ENCODE peak calls at places on chromosome 14, in five cellular contexts. One of them, this sample, is unnamed.

GRCh38 chr14:38004610-38004879 is 203.2 kb upstream of the SSTR1 start:
- DNase-seq in psoas muscle: no peak
- DNase-seq in Peyer's patch: no peak
- DNase-seq in GM23248: no peak
- DNase-seq in mesenchymal stem cell: no peak
- DNase-seq in this sample: no peak

GRCh38 chr14:103711516-103712431 is 3.5 kb downstream of the XRCC3 start:
- DNase-seq in psoas muscle: peak; percentile 71
- DNase-seq in Peyer's patch: peak; percentile 80
- DNase-seq in GM23248: peak; percentile 41
- DNase-seq in mesenchymal stem cell: no peak
- DNase-seq in this sample: no peak

GRCh38 chr14:104794641-104795467 is 694 bp downstream of the AKT1 start:
- DNase-seq in psoas muscle: no peak
- DNase-seq in Peyer's patch: peak; percentile 69
- DNase-seq in GM23248: peak; percentile 67
- DNase-seq in mesenchymal stem cell: peak; percentile 53
- DNase-seq in this sample: no peak

GRCh38 chr14:32345311-32345771 is 16.2 kb downstream of the AKAP6 start:
- DNase-seq in psoas muscle: no peak
- DNase-seq in Peyer's patch: no peak
- DNase-seq in GM23248: peak; percentile 35
- DNase-seq in mesenchymal stem cell: peak; percentile 26
- DNase-seq in this sample: no peak

GRCh38 chr14:73796881-73797539 is 54.6 kb upstream of the PTGR2 start:
- DNase-seq in psoas muscle: no peak
- DNase-seq in Peyer's patch: no peak
- DNase-seq in GM23248: peak; percentile 41
- DNase-seq in mesenchymal stem cell: no peak
- DNase-seq in this sample: no peak

GRCh38 chr14:36513012-36513420 is 7.0 kb downstream of the NKX2-1 start:
- DNase-seq in psoas muscle: no peak
- DNase-seq in Peyer's patch: no peak
- DNase-seq in GM23248: no peak
- DNase-seq in mesenchymal stem cell: no peak
- DNase-seq in this sample: no peak

GRCh38 chr14:39430762-39431415 is 1.3 kb downstream of the FBXO33 start:
- DNase-seq in psoas muscle: no peak
- DNase-seq in Peyer's patch: no peak
- DNase-seq in GM23248: peak; percentile 62
- DNase-seq in mesenchymal stem cell: no peak
- DNase-seq in this sample: no peak

GRCh38 chr14:72292689-72293024 is 360.4 kb downstream of the RGS6 start:
- DNase-seq in psoas muscle: no peak
- DNase-seq in Peyer's patch: no peak
- DNase-seq in GM23248: no peak
- DNase-seq in mesenchymal stem cell: no peak
- DNase-seq in this sample: no peak

GRCh38 chr14:96421236-96421635 is 29.3 kb downstream of the AK7 start:
- DNase-seq in psoas muscle: no peak
- DNase-seq in Peyer's patch: no peak
- DNase-seq in GM23248: no peak
- DNase-seq in mesenchymal stem cell: peak; percentile 5
- DNase-seq in this sample: no peak

DNA sequence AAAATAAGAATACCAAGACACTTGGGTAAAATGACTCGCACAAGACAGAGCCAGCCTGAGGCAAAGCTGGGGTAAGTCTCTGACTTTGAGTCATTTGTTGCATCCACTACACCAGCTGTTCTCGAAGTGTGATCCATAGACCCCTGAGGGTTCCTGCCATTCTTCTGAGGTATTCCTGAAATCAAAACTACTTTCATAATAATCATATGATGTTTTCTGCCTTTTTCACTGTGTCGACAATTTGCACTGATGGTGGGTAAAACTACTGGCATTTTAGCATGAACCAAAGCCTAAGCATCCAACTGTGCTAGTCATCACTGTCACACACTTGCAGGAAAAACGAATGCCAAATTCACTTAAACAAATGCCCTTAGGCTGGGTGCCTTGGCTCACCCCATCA is 135.5 kb upstream of the FUT8 start:
- DNase-seq in psoas muscle: no peak
- DNase-seq in Peyer's patch: no peak
- DNase-seq in GM23248: peak; percentile 83
- DNase-seq in mesenchymal stem cell: peak; percentile 24
- DNase-seq in this sample: no peak
- H3K27ac ChIP-seq in psoas muscle: no peak overlapping the region
- H3K27ac ChIP-seq in Peyer's patch: no peak overlapping the region
- H3K27ac ChIP-seq in GM23248: peak overlapping the region; percentile 11
- H3K27ac ChIP-seq in mesenchymal stem cell: no peak overlapping the region
- H3K27ac ChIP-seq in this sample: no peak overlapping the region

GRCh38 chr14:82070753-82071152 is 537.1 kb upstream of the SEL1L start:
- DNase-seq in psoas muscle: no peak
- DNase-seq in Peyer's patch: no peak
- DNase-seq in GM23248: no peak
- DNase-seq in mesenchymal stem cell: no peak
- DNase-seq in this sample: no peak
- H3K36me3 ChIP-seq in psoas muscle: no peaks in the 10 kb centered on the region
- H3K36me3 ChIP-seq in Peyer's patch: no peaks in the 10 kb centered on the region
- H3K36me3 ChIP-seq in GM23248: no peaks in the 10 kb centered on the region
- H3K36me3 ChIP-seq in mesenchymal stem cell: no peaks in the 10 kb centered on the region
- H3K36me3 ChIP-seq in this sample: no peaks in the 10 kb centered on the region

DNA sequence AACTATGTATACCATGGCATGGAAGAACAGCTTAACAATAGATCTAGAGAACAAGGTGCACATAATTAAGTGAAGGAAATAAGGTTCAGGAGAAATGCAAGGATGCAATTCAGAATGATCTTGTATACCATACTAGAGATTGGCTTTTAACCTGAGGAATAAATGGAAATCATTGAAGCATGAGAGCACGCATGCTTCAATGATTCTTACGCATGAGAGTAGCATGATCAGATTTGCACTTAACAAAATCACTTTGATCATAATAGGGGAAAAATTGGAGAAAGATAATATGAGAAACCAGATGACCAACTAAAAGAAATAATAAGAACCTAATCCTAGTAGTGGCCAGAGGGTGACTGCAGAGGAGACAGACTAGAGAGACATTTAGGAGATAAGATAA is 133.3 kb upstream of the FSCB start:
- DNase-seq in psoas muscle: no peak
- DNase-seq in Peyer's patch: no peak
- DNase-seq in GM23248: no peak
- DNase-seq in mesenchymal stem cell: no peak
- DNase-seq in this sample: no peak
- H3K27ac ChIP-seq in psoas muscle: no peak overlapping the region
- H3K27ac ChIP-seq in Peyer's patch: no peak overlapping the region
- H3K27ac ChIP-seq in GM23248: no peak overlapping the region
- H3K27ac ChIP-seq in mesenchymal stem cell: no peak overlapping the region
- H3K27ac ChIP-seq in this sample: no peak overlapping the region

GRCh38 chr14:77108753-77109152 is 10.7 kb downstream of the CIPC start:
- DNase-seq in psoas muscle: no peak
- DNase-seq in Peyer's patch: no peak
- DNase-seq in GM23248: no peak
- DNase-seq in mesenchymal stem cell: no peak
- DNase-seq in this sample: no peak
- H3K36me3 ChIP-seq in psoas muscle: peaks cover 83% of the 10 kb centered on the region
- H3K36me3 ChIP-seq in Peyer's patch: peaks cover 73% of the 10 kb centered on the region
- H3K36me3 ChIP-seq in GM23248: peaks cover 9% of the 10 kb centered on the region
- H3K36me3 ChIP-seq in mesenchymal stem cell: peaks cover 12% of the 10 kb centered on the region
- H3K36me3 ChIP-seq in this sample: peaks cover 8% of the 10 kb centered on the region

This sample was measured in CD8-positive, alpha-beta T cell.